ENCODE peak calls at places on chromosomes 7 and 10, in six cellular contexts. R is ascending aorta; S is posterior cingulate gyrus; E is NCI-H1694; Y is neuronal stem cell; T is activated naive CD8-positive, alpha-beta T cell treated with anti-CD3 and anti-CD28 coated beads, Interleukin-2, amount 50 U/mL, for 24 hours. P is an unnamed sample.

GRCh38 chr10:125116652-125117310 is 43.6 kb downstream of the CTBP2 start:
- DNase-seq in R (no peak), E (no peak), S (no peak), Y (no peak), T (no peak), P (no peak)

GRCh38 chr7:103794424-103794823 is 195.0 kb downstream of the RELN start:
- DNase-seq in T (no peak), E (no peak), R (no peak), Y (no peak), S (no peak), P (no peak)

GRCh38 chr10:66678521-66678920 is 247.3 kb upstream of the LRRTM3 start:
- DNase-seq in S (no peak), T (no peak), R (no peak), Y (no peak), E (no peak), P (no peak)

GRCh38 chr10:7192041-7192440 is 218.8 kb downstream of the SFMBT2 start:
- DNase-seq in S (no peak), T (no peak), E (no peak), Y (no peak), R (no peak), P (no peak)

GRCh38 chr7:25732771-25733217 is 419.2 kb upstream of the NFE2L3 start:
- DNase-seq in E (no peak), R (no peak), S (no peak), Y (no peak), T (no peak), P (no peak)

GRCh38 chr7:64183126-64183742 is 23.8 kb upstream of the ZNF735 start:
- DNase-seq in Y (no peak), E (no peak), S (peak), R (no peak), T (peak), P (no peak)

GRCh38 chr7:29552392-29552791 is 11.2 kb upstream of the PRR15 start:
- DNase-seq in S (no peak), R (no peak), E (no peak), Y (no peak), T (no peak), P (no peak)

GRCh38 chr10:61793760-61794713 is 107.5 kb upstream of the ARID5B start:
- DNase-seq in Y (no peak), T (no peak), R (no peak), S (no peak), E (no peak), P (no peak)

GRCh38 chr7:91185771-91186170 is 78.5 kb upstream of the FZD1 start:
- DNase-seq in Y (no peak), R (no peak), S (no peak), E (no peak), T (no peak), P (no peak)

GRCh38 chr7:121328508-121329459 is at the start of gene WNT16:
- DNase-seq in S (peak), Y (peak), E (no peak), R (no peak), T (peak), P (no peak)

GRCh38 chr7:42217548-42217947 is 19.5 kb downstream of the GLI3 start:
- DNase-seq in Y (no peak), R (no peak), E (no peak), S (no peak), T (no peak), P (no peak)

GRCh38 chr7:148327379-148327778 is 263.2 kb upstream of the C7orf33 start:
- DNase-seq in Y (no peak), S (no peak), E (no peak), R (no peak), T (no peak), P (no peak)

GRCh38 chr10:99593312-99593711 is 26.9 kb downstream of the SLC25A28 start:
- DNase-seq in E (no peak), Y (no peak), S (no peak), R (no peak), T (no peak), P (no peak)

P was measured in NCI-H446 treated with DMSO at 0.1 percent for 48 hours.